ENCODE peak calls at places on chromosome 19, in five cellular contexts. Z, I, N, R and X are unnamed samples.

GRCh38 chr19:11300811-11301120 is 4.8 kb downstream of the TSPAN16 start:
- ATAC-seq in Z (no peak), I (no peak), N (no peak), R (no peak), X (no peak)

GRCh38 chr19:18014197-18014596 is 6.2 kb downstream of the ARRDC2 start:
- ATAC-seq in Z (no peak), I (no peak), N (no peak), R (no peak), X (no peak)

GRCh38 chr19:23415561-23416191 is 20.4 kb upstream of the ZNF91 start:
- ATAC-seq in Z (no peak), I (peak; percentile 92), N (no peak), R (peak; percentile 81), X (no peak)

GRCh38 chr19:32459199-32459865 is 53.8 kb downstream of the DPY19L3 start:
- ATAC-seq in Z (peak; percentile 49), I (no peak), N (no peak), R (no peak), X (no peak)

GRCh38 chr19:53586277-53586691 is 45.5 kb upstream of the DPRX start:
- ATAC-seq in Z (no peak), I (no peak), N (no peak), R (no peak), X (no peak)

GRCh38 chr19:29614046-29614445 is 8.0 kb downstream of the POP4 start:
- ATAC-seq in Z (no peak), I (no peak), N (no peak), R (no peak), X (no peak)

GRCh38 chr19:34426096-34426661 is 2.0 kb upstream of the UBA2 start:
- ATAC-seq in Z (no peak), I (no peak), N (no peak), R (no peak), X (no peak)

GRCh38 chr19:6723738-6724137 is 3.3 kb upstream of the C3 start:
- ATAC-seq in Z (no peak), I (no peak), N (no peak), R (no peak), X (no peak)

GRCh38 chr19:1560281-1560882 is 7.7 kb downstream of the MEX3D start:
- ATAC-seq in Z (no peak), I (no peak), N (no peak), R (no peak), X (no peak)

GRCh38 chr19:34363094-34363493 is 1.9 kb upstream of the GPI start:
- ATAC-seq in Z (no peak), I (no peak), N (no peak), R (no peak), X (no peak)

GRCh38 chr19:33235996-33236350 is 10.3 kb upstream of the SLC7A10 start:
- ATAC-seq in Z (no peak), I (no peak), N (no peak), R (no peak), X (no peak)

GRCh38 chr19:46913852-46914430 is 53.1 kb downstream of the ARHGAP35 start:
- ATAC-seq in Z (peak; percentile 78), I (peak; percentile 42), N (no peak), R (no peak), X (no peak)

GRCh38 chr19:34173145-34173956 is 1.0 kb downstream of the LSM14A start:
- ATAC-seq in Z (peak; percentile 6), I (peak; percentile 2), N (peak; percentile 26), R (peak; percentile 5), X (peak; percentile 4)

GRCh38 chr19:1360818-1361461 is 22.8 kb upstream of the NDUFS7 start:
- ATAC-seq in Z (no peak), I (peak; percentile 90), N (no peak), R (peak; percentile 84), X (peak; percentile 78)

GRCh38 chr19:35116085-35116801 is 620 bp downstream of the FXYD3 start:
- ATAC-seq in Z (no peak), I (no peak), N (peak; percentile 47), R (no peak), X (no peak)

GRCh38 chr19:5308471-5309437 is 31.9 kb downstream of the PTPRS start:
- ATAC-seq in Z (peak; percentile 19), I (peak; percentile 85), N (peak; percentile 83), R (peak; percentile 78), X (peak; percentile 92)

GRCh38 chr19:35559281-35559659 is 4.2 kb downstream of the ATP4A start:
- ATAC-seq in Z (peak; percentile 87), I (no peak), N (no peak), R (no peak), X (no peak)

GRCh38 chr19:33231511-33231910 is 5.9 kb upstream of the SLC7A10 start:
- ATAC-seq in Z (no peak), I (peak; percentile 46), N (no peak), R (no peak), X (peak; percentile 37)

GRCh38 chr19:11418518-11419506 is at the start of gene RGL3:
- ATAC-seq in Z (no peak), I (peak; percentile 74), N (peak; percentile 84), R (peak; percentile 74), X (peak; percentile 37)

GRCh38 chr19:22144394-22144793 is 52.4 kb downstream of the ZNF676 start:
- ATAC-seq in Z (no peak), I (no peak), N (no peak), R (no peak), X (no peak)

GRCh38 chr19:42477117-42477516 is 34.4 kb upstream of the CXCL17 start:
- ATAC-seq in Z (no peak), I (no peak), N (no peak), R (no peak), X (no peak)

GRCh38 chr19:42479736-42480135 is 37.0 kb upstream of the CXCL17 start:
- ATAC-seq in Z (no peak), I (no peak), N (no peak), R (no peak), X (no peak)

GRCh38 chr19:42478765-42479307 is 36.1 kb upstream of the CXCL17 start:
- ATAC-seq in Z (no peak), I (no peak), N (no peak), R (no peak), X (no peak)

GRCh38 chr19:42477933-42478332 is 35.2 kb upstream of the CXCL17 start:
- ATAC-seq in Z (no peak), I (no peak), N (no peak), R (no peak), X (no peak)

DNA sequence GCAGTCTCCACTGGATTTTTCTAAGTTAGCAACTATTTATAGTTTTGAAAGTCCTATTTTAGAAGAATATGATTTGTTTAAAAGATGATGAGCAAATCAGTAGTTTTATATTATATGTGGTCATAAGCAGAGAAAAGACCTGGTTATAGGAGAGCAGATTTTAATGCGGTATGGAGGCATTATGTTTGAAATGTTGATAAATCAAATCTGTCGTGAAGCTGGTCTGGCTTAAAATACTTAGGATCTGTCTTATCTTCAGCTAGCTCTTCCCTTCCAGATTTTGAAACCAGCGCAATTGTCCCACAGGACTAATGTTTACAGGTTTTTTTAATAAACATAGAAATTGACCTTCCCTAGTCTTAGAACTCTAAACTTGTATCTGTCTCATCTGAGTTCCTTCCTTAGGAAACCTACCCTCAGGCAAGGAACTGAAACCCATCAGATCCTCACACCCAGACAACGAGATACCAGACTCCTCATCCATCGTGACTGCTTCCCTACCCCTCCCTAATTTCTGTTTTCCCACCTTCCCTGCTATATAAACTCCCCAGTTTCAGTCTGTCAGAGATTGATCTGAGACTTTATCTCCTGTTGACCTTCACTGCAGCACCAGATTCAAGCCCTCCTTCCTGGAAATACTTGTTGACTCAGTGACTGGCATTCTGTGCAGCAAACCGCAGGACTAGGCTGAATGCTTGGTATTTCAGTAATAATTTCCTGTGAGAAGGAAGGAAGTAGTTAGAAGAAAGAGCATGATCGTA is 37.8 kb upstream of the CXCL17 start:
- ATAC-seq in Z (no peak), I (peak; percentile 94), N (no peak), R (peak; percentile 50), X (no peak)
- TF ChIP-seq POLR2A in Z (no peak), I (no peak), N (no peak), R (no peak), X (no peak)

DNA sequence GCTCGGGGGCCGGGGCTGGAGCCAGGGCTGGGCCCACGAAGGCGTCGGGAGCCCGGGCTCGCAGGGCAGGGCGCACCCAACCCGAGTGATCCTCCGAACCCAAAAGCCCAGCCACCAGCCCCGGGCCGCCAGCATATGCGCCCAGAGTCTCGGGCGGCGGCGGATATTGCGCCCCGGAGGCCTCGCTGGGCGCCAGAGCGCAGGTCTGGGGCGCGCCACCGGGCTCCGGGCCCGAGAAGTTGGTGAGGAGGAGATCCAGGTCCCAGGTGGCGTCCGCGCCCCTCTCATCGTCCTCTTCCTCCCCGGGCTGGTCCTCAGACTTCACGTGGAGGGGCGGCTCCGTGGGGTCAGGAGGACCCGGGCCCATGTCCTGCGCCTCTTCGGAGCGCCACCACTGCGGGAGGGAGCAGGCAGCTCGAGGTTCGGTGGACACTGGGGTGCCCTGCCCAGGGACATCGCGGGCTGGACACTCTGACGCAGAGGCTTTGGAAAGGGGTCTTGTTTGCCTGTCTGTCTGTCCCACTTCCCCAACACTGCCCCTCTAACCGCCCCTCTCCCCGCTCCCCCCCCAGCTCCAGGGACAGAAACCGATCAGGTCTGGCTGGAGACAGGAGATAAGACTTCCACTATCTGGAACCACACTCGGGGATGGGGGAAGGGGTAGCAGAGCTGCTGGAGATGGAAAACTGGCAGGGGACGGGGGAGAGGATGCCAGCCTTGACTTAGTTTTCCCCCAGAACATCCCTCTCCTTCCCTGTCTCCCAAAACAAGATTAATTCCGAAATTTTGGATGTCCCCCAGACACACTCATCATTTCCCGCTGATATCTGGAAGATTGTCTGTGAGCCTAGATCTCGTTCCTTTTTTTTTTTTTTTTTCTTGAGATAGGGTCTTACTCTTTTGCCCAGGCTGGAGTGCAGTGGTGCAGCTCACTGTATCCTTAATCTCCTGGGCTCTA is 973 bp downstream of the KLF1 start:
- ATAC-seq in Z (peak; percentile 12), I (no peak), N (no peak), R (no peak), X (no peak)
- TF ChIP-seq CTCF in Z (no peak), I (no peak), N (no peak), R (no peak), X (no peak)

GRCh38 chr19:15432018-15432494 is 13.3 kb upstream of the AKAP8L start:
- ATAC-seq in Z (peak; percentile 13), I (peak; percentile 13), N (peak; percentile 21), R (no peak), X (no peak)

GRCh38 chr19:15436012-15436825 is 13.5 kb downstream of the WIZ start:
- ATAC-seq in Z (no peak), I (no peak), N (no peak), R (no peak), X (no peak)

GRCh38 chr19:15432629-15433518 is 14.1 kb upstream of the AKAP8L start:
- ATAC-seq in Z (peak; percentile 88), I (peak; percentile 94), N (peak; percentile 85), R (peak; percentile 98), X (peak; percentile 90)

GRCh38 chr19:15431396-15432017 is 12.7 kb upstream of the AKAP8L start:
- ATAC-seq in Z (no peak), I (no peak), N (no peak), R (no peak), X (no peak)

DNA sequence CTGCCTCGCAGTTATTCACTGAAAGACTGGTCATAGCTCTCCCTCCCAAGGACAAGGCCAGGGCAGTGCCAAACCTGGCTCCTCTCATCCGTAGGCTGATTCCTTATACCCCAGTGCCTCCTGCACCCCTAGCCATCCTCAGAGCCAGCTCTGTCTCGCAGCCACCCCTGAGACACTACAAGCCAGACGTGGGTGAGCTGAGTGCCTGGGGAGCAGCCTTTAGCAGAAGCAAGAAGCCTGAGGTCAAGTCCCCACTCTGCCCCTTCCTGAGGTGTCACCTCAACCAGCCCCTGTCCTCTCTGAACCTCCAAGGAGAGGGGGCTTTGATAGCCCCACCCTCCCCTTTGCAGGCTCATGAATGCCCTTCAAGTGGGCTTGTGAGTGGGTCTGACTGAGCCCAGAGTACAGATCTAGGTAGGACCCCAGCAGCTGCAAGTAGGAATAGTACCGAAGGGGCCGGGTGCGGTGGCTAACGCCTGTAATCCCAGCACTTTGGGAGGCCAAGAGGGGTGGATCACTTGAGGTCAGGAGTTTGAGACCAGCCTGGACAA is 14.8 kb upstream of the AKAP8L start:
- ATAC-seq in Z (peak; percentile 4), I (no peak), N (peak; percentile 2), R (no peak), X (no peak)
- H3K4me3 ChIP-seq in Z (peak overlapping the region; percentile 94), I (peak overlapping the region; percentile 1), N (peak overlapping the region; percentile 76), R (no peak overlapping the region), X (peak overlapping the region; percentile 35)

GRCh38 chr19:38278751-38279150 is 14.4 kb downstream of the SPINT2 start:
- ATAC-seq in Z (no peak), I (no peak), N (no peak), R (no peak), X (no peak)
- TF ChIP-seq POLR2A in Z (no peak), I (no peak), N (no peak), R (no peak), X (no peak)